ENCODE peak calls at places on chromosome 7, in ten cellular contexts. H is fibroblast of mammary gland, U is A549, L is Peyer's patch, R is endodermal cell, S is GM10248, P is activated B cell treated with CpG ODN at 0.5 μM for 24 hours, Y is endothelial cell, K is osteoblast, C is ascending aorta. Z is an unnamed sample.

GRCh38 chr7:1703475-1704325 is 33.6 kb downstream of the ELFN1 start:
- DNase-seq in C (peak), R (peak), K (no peak), P (no peak), Y (no peak), L (peak), H (no peak), U (no peak), S (no peak), Z (peak)

GRCh38 chr7:24980695-24981543 is 941 bp upstream of the OSBPL3 start:
- DNase-seq in Y (no peak), L (peak), K (peak), C (no peak), U (peak), R (peak), S (peak), H (peak), P (peak), Z (no peak)

GRCh38 chr7:146262527-146262926 is 145.9 kb downstream of the CNTNAP2 start:
- DNase-seq in Y (no peak), H (no peak), U (no peak), R (no peak), K (no peak), P (no peak), L (no peak), C (no peak), S (no peak), Z (no peak)

GRCh38 chr7:23768022-23768421 is 58.0 kb downstream of the STK31 start:
- DNase-seq in L (no peak), S (no peak), Y (no peak), U (no peak), K (no peak), H (no peak), P (no peak), R (no peak), C (no peak), Z (no peak)

GRCh38 chr7:159033473-159033825 is 111.2 kb downstream of the VIPR2 start:
- DNase-seq in L (no peak), U (no peak), R (no peak), S (no peak), P (no peak), K (no peak), Y (no peak), H (no peak), C (no peak), Z (no peak)

GRCh38 chr7:80053098-80053497 is 81.5 kb upstream of the GNAI1 start:
- DNase-seq in L (no peak), K (no peak), H (no peak), S (no peak), U (no peak), R (no peak), C (no peak), Y (no peak), P (no peak), Z (no peak)

GRCh38 chr7:80699030-80699638 is 60.7 kb downstream of the CD36 start:
- DNase-seq in Y (no peak), S (peak), U (peak), P (no peak), C (no peak), R (no peak), L (no peak), H (peak), K (no peak), Z (no peak)

GRCh38 chr7:54831046-54831643 is 72.1 kb upstream of the SEC61G start:
- DNase-seq in Y (no peak), L (no peak), C (no peak), S (no peak), U (peak), H (no peak), R (no peak), P (no peak), K (peak), Z (no peak)

GRCh38 chr7:12458520-12459131 is 55.0 kb upstream of the VWDE start:
- DNase-seq in K (peak), U (peak), Y (peak), S (peak), C (no peak), L (no peak), H (peak), P (no peak), R (no peak), Z (no peak)

GRCh38 chr7:155872678-155873369 is 60.6 kb upstream of the SHH start:
- DNase-seq in S (no peak), L (peak), Y (no peak), U (no peak), C (no peak), R (peak), P (no peak), H (no peak), K (no peak), Z (no peak)

GRCh38 chr7:138338361-138338760 is 121.7 kb upstream of the TRIM24 start:
- DNase-seq in L (no peak), K (no peak), H (no peak), P (no peak), C (no peak), Y (no peak), R (no peak), S (no peak), U (no peak), Z (no peak)

GRCh38 chr7:1031716-1032455 is 12.5 kb upstream of the GPR146 start:
- DNase-seq in K (no peak), C (no peak), H (no peak), R (no peak), U (no peak), Y (no peak), L (no peak), P (no peak), S (no peak), Z (no peak)

GRCh38 chr7:30166155-30166840 is 31.5 kb downstream of the MTURN start:
- DNase-seq in K (no peak), Y (no peak), U (no peak), H (peak), C (no peak), L (no peak), R (no peak), S (no peak), P (no peak), Z (no peak)

GRCh38 chr7:155369-156000 is 36.9 kb upstream of the FAM20C start:
- DNase-seq in Y (no peak), H (no peak), K (peak), L (no peak), S (no peak), C (no peak), P (no peak), R (no peak), U (no peak), Z (no peak)

GRCh38 chr7:147833981-147834380 is 756.6 kb upstream of the C7orf33 start:
- DNase-seq in H (no peak), S (no peak), P (no peak), U (no peak), Y (no peak), L (no peak), R (no peak), K (no peak), C (no peak), Z (no peak)

GRCh38 chr7:130274983-130275649 is 8.5 kb downstream of the CPA2 start:
- DNase-seq in C (no peak), L (no peak), P (no peak), K (no peak), S (no peak), Y (no peak), R (peak), U (no peak), H (no peak), Z (no peak)

GRCh38 chr7:135856356-135857144 is 107.9 kb upstream of the FAM180A start:
- DNase-seq in R (no peak), K (peak), H (peak), S (no peak), P (no peak), C (no peak), L (no peak), U (no peak), Y (no peak), Z (no peak)

GRCh38 chr7:28808786-28809533 is 149.2 kb downstream of the TRIL start:
- DNase-seq in U (no peak), L (peak), S (no peak), K (peak), Y (peak), C (no peak), R (peak), P (peak), H (peak), Z (no peak)

GRCh38 chr7:116633131-116633988 is 38.6 kb upstream of the MET start:
- DNase-seq in R (no peak), K (peak), S (peak), L (no peak), P (no peak), Y (no peak), C (peak), H (peak), U (no peak), Z (no peak)

DNA sequence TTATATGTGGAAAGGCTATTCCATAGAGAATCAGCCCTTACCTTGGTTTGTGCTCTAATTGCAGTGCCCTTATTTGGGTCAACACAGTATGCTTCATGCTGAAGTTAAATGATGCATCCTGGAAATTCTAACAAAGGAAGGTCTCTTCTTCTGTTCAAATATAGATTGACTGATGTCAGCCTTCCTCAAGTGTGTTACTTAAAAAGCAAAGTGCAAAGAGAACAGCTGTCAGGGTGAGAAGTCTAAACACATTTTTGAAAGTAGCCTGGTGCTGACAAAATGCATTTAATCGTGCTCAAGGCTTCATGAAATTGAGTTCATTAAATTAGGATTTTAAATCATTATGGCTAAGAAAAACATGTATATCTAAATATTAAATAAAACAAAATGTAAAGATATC is 19.5 kb downstream of the AGR2 start:
- DNase-seq in P (no peak), K (no peak), R (no peak), H (no peak), C (no peak), Y (no peak), S (no peak), U (no peak), L (no peak), Z (no peak)
- TF ChIP-seq CTCF in P (no peak), K (no peak), R (no peak), H (no peak), C (no peak), Y (no peak), S (no peak), U (no peak), L (no peak), Z (no peak)

GRCh38 chr7:40507166-40507565 is 372.4 kb downstream of the SUGCT start:
- DNase-seq in H (peak), C (no peak), R (no peak), S (peak), L (no peak), P (no peak), Y (no peak), U (peak), K (no peak), Z (no peak)
- TF ChIP-seq CTCF in H (peak), C (no peak), R (peak), S (peak), L (peak), P (no peak), Y (peak), U (peak), K (no peak), Z (no peak)

DNA sequence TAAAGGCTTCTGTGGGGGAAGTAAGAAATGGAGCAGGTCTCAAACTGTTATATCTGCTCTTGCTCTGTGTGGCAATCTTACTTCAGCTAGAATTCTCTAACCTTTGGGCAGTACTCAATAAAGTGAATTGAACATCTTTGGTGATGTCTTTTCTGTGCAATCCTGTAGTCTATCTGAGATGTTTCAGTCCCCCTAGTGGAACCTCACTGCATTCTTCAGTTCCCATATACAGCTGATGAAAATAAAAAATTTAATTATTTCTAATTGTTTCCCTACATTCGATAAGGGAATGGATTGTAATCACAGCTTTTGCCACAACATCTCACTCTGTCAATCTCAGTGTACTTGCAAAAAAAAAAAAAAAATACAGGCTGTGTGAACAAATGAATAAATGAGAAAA is 522.6 kb downstream of the DNAJB9 start:
- DNase-seq in H (no peak), C (no peak), Y (no peak), L (no peak), R (no peak), S (no peak), U (no peak), K (no peak), P (no peak), Z (no peak)
- TF ChIP-seq CTCF in H (no peak), C (no peak), Y (peak), L (no peak), R (peak), S (no peak), U (no peak), K (no peak), P (no peak), Z (no peak)

DNA sequence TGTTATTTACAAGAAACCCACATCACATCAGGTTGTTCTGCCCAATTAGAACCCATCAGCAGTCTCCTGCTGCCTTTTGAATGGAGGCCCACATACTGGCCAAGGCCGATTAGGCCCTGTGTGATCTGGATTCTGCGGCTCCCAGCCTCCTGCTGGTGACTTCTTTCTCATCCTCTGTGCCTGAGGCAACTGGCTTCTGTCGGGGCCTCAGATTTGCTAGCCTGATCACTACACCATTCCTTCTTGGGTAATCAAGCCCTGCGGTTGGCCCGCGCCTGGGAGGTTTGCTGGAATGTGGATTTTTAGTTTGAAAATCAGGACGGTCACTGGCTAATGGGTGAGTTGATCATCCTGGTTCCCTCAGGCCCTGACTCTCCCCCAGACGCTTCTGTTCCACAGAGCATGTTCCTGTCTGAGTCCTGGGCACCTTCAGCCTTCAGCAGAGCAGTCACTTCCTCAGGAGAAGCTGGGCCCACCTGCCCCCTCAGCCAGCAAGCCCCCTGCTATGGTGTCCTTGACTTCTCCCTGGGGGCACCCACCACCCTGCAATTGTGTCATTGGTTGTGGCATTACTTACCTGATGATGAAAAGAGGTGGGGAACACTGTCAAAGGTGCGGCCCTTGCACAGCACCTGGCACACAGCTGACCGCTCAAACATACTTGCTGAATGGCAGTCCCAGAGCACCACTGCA is 207.6 kb downstream of the PHTF2 start:
- DNase-seq in L (no peak), H (no peak), Y (no peak), P (no peak), R (peak), K (peak), S (no peak), C (no peak), U (no peak), Z (no peak)
- TF ChIP-seq CTCF in L (no peak), H (no peak), Y (no peak), P (no peak), R (peak), K (no peak), S (no peak), C (no peak), U (no peak), Z (no peak)

GRCh38 chr7:114919587-114919986 is 2.3 kb upstream of the MDFIC start:
- DNase-seq in U (no peak), S (no peak), R (no peak), P (no peak), H (no peak), K (no peak), C (no peak), Y (no peak), L (no peak), Z (no peak)
- TF ChIP-seq CTCF in U (no peak), S (no peak), R (no peak), P (no peak), H (no peak), K (no peak), C (no peak), Y (no peak), L (no peak), Z (no peak)

DNA sequence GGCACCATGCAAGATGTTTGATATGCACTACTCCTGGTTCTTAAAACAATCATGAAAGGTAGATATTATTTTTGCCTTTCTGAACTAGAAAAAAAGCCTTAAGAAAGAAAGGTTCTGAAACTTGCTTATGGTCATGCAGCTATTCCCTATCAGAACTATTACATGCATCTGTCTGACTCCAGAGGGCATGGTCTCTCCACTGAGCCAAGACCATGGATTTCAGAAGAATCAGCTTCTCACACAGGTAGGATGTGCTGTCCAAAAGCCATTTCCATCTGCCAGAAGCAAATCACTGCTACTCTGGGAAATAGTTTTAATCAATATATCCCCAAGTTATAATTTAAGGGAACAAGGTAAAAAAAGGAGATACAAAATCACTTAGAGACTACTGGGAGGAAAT is 69.5 kb downstream of the STK17A start:
- DNase-seq in C (no peak), Y (no peak), U (peak), P (no peak), K (no peak), S (no peak), R (no peak), L (no peak), H (no peak), Z (no peak)
- TF ChIP-seq CTCF in C (no peak), Y (no peak), U (no peak), P (no peak), K (no peak), S (peak), R (no peak), L (no peak), H (no peak), Z (no peak)

GRCh38 chr7:95199779-95200558 is 124.4 kb downstream of the PON1 start:
- DNase-seq in U (peak), L (no peak), S (peak), H (peak), Y (peak), P (no peak), R (peak), C (peak), K (peak), Z (no peak)
- TF ChIP-seq CTCF in U (peak), L (peak), S (peak), H (peak), Y (peak), P (no peak), R (peak), C (peak), K (peak), Z (no peak)

DNA sequence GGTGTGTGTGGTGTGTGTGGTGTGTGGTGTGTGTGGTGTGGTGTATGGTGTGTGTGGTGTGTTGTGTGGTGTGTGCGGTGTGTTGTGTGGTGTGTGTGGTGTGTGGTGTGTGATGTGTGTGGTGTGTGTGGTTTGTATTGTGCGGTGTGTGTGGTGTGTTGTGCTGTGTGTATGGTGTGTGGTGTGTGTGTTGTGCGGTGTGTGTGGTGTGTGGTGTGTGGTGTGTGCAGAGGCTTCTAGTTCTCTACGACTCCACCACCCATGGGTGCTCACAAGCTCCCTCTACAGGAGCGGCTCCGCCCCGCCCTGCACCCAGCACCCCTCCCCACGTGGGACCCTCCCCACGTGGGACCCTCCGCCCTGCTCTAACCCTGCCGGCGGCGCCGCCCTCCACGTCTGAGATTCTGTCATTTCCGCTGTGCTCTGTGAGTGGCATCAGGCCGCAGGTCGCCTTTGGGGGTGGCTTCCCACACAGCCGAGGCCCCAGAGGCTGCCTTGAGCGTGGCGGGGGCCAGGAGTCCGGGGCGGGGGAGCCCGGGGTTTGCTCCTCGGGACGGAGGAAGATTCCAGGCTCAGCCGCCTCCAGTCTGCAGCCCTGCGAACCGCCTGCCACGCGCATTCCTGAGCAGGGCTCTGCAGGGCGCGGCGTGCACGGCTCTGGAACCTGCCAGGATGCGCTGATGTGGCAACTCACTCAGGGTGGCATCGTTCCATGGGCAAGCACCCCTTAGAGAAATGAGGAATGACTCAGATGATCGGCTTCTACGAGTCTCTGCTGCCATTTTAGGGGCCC is 37.0 kb upstream of the DNAJB6 start:
- DNase-seq in Y (no peak), K (peak), R (peak), L (no peak), C (no peak), U (peak), S (no peak), H (peak), P (no peak), Z (no peak)
- TF ChIP-seq CTCF in Y (no peak), K (no peak), R (peak), L (no peak), C (no peak), U (peak), S (no peak), H (peak), P (no peak), Z (no peak)